ENCODE peak calls at places on chromosome 5, in six cellular contexts. S is transverse colon, Q is MM.1S, U is SW480, I is endothelial cell, J is left cardiac atrium. F is an unnamed sample.

GRCh38 chr5:98004463-98004862 is 769.0 kb upstream of the RGMB start:
- DNase-seq in U (no peak), I (no peak), J (no peak), Q (no peak), S (no peak), F (no peak)

GRCh38 chr5:141383345-141383744 is 803 bp downstream of the PCDHGA7 start:
- DNase-seq in S (no peak), Q (no peak), J (no peak), U (no peak), I (no peak), F (no peak)

GRCh38 chr5:142746532-142746931 is 23.6 kb upstream of the ARHGAP26 start:
- DNase-seq in Q (no peak), I (no peak), U (no peak), S (no peak), J (no peak), F (no peak)

GRCh38 chr5:88671808-88672499 is 211.0 kb downstream of the MEF2C start:
- DNase-seq in J (no peak), S (no peak), I (peak), U (no peak), Q (no peak), F (no peak)

GRCh38 chr5:158382473-158382872 is 523.5 kb upstream of the CLINT1 start:
- DNase-seq in U (peak), Q (peak), J (peak), I (no peak), S (peak), F (peak)

GRCh38 chr5:79173626-79174025 is 62.0 kb downstream of the BHMT start:
- DNase-seq in S (no peak), J (no peak), Q (no peak), I (no peak), U (no peak), F (no peak)

GRCh38 chr5:122726990-122727616 is 47.8 kb upstream of the SNX2 start:
- DNase-seq in J (no peak), S (no peak), U (peak), I (no peak), Q (no peak), F (no peak)

GRCh38 chr5:6480133-6481051 is 31.7 kb downstream of the UBE2QL1 start:
- DNase-seq in U (no peak), S (no peak), Q (peak), J (no peak), I (no peak), F (no peak)

GRCh38 chr5:135134686-135135381 is 100.8 kb upstream of the PITX1 start:
- DNase-seq in S (peak), U (no peak), Q (no peak), I (no peak), J (no peak), F (no peak)

GRCh38 chr5:14270212-14270702 is 127.1 kb downstream of the TRIO start:
- DNase-seq in Q (peak), I (peak), J (peak), S (no peak), U (peak), F (no peak)

GRCh38 chr5:76443399-76443798 is 40.3 kb downstream of the IQGAP2 start:
- DNase-seq in I (no peak), Q (no peak), S (no peak), J (no peak), U (no peak), F (no peak)

GRCh38 chr5:62896121-62896893 is 317.7 kb downstream of the LRRC70 start:
- DNase-seq in J (no peak), I (no peak), U (no peak), Q (no peak), S (no peak), F (no peak)

GRCh38 chr5:64165500-64166200 is at the start of gene RNF180:
- DNase-seq in J (peak), S (peak), I (peak), U (no peak), Q (peak), F (peak)

GRCh38 chr5:55533806-55534435 is 843 bp downstream of the PLPP1 start:
- DNase-seq in S (peak), U (peak), Q (peak), I (no peak), J (no peak), F (no peak)

GRCh38 chr5:154077692-154078091 is 38.9 kb downstream of the MFAP3 start:
- DNase-seq in S (no peak), Q (no peak), I (no peak), U (peak), J (peak), F (no peak)

GRCh38 chr5:128708841-128709240 is 170.8 kb upstream of the FBN2 start:
- DNase-seq in S (no peak), Q (no peak), I (no peak), U (peak), J (no peak), F (no peak)